ENCODE peak calls at places on chromosome 10, in four cellular contexts. V is stimulated activated CD4-positive, alpha-beta T cell treated with anti-CD3 and anti-CD28 coated beads, Interleukin-4, amount 100 ng/mL, for 48 hours; M is T-helper 2 cell; Q is AG04449. P is an unnamed sample.

GRCh38 chr10:4344544-4344994 is 481.4 kb upstream of the AKR1E2 start:
- DNase-seq in M (no peak), V (peak), Q (peak), P (no peak)

GRCh38 chr10:72016608-72017310 is 52.6 kb downstream of the CHST3 start:
- DNase-seq in V (no peak), Q (no peak), M (no peak), P (no peak)

GRCh38 chr10:106025208-106025811 is 1139.2 kb downstream of the SORCS1 start:
- DNase-seq in V (no peak), Q (no peak), M (no peak), P (no peak)

GRCh38 chr10:100045592-100045991 is 35.8 kb upstream of the DNMBP start:
- DNase-seq in M (no peak), V (no peak), Q (no peak), P (no peak)

GRCh38 chr10:44965104-44965503 is 5.5 kb downstream of the RASSF4 start:
- DNase-seq in M (no peak), Q (no peak), V (no peak), P (no peak)

GRCh38 chr10:86205761-86206145 is 160.8 kb downstream of the GRID1 start:
- DNase-seq in M (no peak), V (no peak), Q (no peak), P (no peak)

GRCh38 chr10:48655426-48656240 is 29.0 kb upstream of the WDFY4 start:
- DNase-seq in M (no peak), Q (no peak), V (no peak), P (peak)

GRCh38 chr10:103281753-103282152 is 4.8 kb downstream of the INA start:
- DNase-seq in M (no peak), V (no peak), Q (no peak), P (no peak)

GRCh38 chr10:80410122-80410521 is 1.8 kb downstream of the PRXL2A start:
- DNase-seq in Q (no peak), V (no peak), M (no peak), P (no peak)

P was measured in hippocampal formation.